ENCODE peak calls at places on chromosomes 6 and 20, in nine cellular contexts. O is heart left ventricle, A is fibroblast of pulmonary artery, W is fibroblast of the aortic adventitia, K is mesothelial cell of epicardium, I is astrocyte of the spinal cord, Q is esophagus muscularis mucosa, Y is IMR-90, V is endothelial cell. Z is an unnamed sample.

GRCh38 chr6:44627091-44627878 is 239.8 kb downstream of the CDC5L start:
- DNase-seq in O (peak; percentile 29), A (no peak), W (no peak), K (no peak), I (no peak), Q (no peak), Y (no peak), V (peak; percentile 25), Z (no peak)

GRCh38 chr6:7441048-7441775 is 51.6 kb downstream of the RIOK1 start:
- DNase-seq in O (no peak), A (no peak), W (no peak), K (no peak), I (no peak), Q (no peak), Y (no peak), V (no peak), Z (no peak)

GRCh38 chr6:107713214-107713962 is 110.7 kb downstream of the SCML4 start:
- DNase-seq in O (no peak), A (no peak), W (no peak), K (no peak), I (no peak), Q (no peak), Y (no peak), V (no peak), Z (no peak)

GRCh38 chr6:63690210-63690609 is 54.6 kb downstream of the PHF3 start:
- DNase-seq in O (no peak), A (peak; percentile 17), W (no peak), K (no peak), I (no peak), Q (no peak), Y (no peak), V (no peak), Z (no peak)

GRCh38 chr6:141451508-141452353 is 681.0 kb upstream of the GJE1 start:
- DNase-seq in O (no peak), A (peak; percentile 62), W (peak; percentile 74), K (no peak), I (peak; percentile 65), Q (no peak), Y (peak; percentile 83), V (no peak), Z (no peak)

GRCh38 chr20:54611701-54612487 is 136.5 kb downstream of the DOK5 start:
- DNase-seq in O (no peak), A (no peak), W (no peak), K (no peak), I (no peak), Q (no peak), Y (no peak), V (no peak), Z (no peak)

GRCh38 chr6:139016337-139017213 is 12.0 kb upstream of the ABRACL start:
- DNase-seq in O (no peak), A (peak; percentile 25), W (no peak), K (no peak), I (no peak), Q (no peak), Y (no peak), V (no peak), Z (no peak)

GRCh38 chr6:85552652-85553051 is 41.0 kb downstream of the SNX14 start:
- DNase-seq in O (no peak), A (no peak), W (no peak), K (no peak), I (no peak), Q (no peak), Y (no peak), V (no peak), Z (no peak)

GRCh38 chr6:24903681-24904080 is 32.1 kb downstream of the RIPOR2 start:
- DNase-seq in O (no peak), A (no peak), W (no peak), K (no peak), I (no peak), Q (no peak), Y (no peak), V (no peak), Z (no peak)

GRCh38 chr6:105015482-105015881 is 58.6 kb downstream of the LIN28B start:
- DNase-seq in O (no peak), A (peak; percentile 39), W (peak; percentile 58), K (no peak), I (peak; percentile 67), Q (no peak), Y (peak; percentile 61), V (no peak), Z (no peak)

GRCh38 chr20:17343631-17344447 is 117.0 kb downstream of the PCSK2 start:
- DNase-seq in O (no peak), A (no peak), W (no peak), K (no peak), I (no peak), Q (peak; percentile 64), Y (no peak), V (no peak), Z (no peak)

GRCh38 chr20:428658-429200 is 20.6 kb downstream of the RBCK1 start:
- DNase-seq in O (no peak), A (no peak), W (no peak), K (no peak), I (no peak), Q (no peak), Y (no peak), V (no peak), Z (no peak)

DNA sequence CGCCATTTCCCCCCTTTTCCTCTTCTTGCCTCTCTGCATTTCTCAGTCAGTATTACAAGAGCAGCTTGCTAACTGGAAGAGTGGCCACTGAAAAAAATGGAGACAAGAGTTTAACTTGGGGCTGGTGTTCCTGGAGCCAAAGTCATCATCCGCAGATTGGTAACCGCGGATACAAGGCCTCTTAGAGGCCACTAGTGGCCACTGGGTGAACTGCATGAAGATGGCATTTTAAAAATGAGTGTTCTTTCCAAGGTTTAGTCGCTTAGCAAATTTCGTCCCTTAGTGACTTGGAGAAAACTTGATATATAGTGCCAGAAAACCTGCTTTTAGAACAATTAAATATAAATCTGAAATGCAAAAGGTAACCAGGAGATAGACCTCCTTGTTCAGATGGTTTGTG is 4.8 kb downstream of the F13A1 start:
- DNase-seq in O (peak; percentile 43), A (peak; percentile 44), W (peak; percentile 42), K (peak; percentile 49), I (peak; percentile 43), Q (no peak), Y (peak; percentile 11), V (peak; percentile 52), Z (peak; percentile 30)
- TF ChIP-seq CTCF in O (peak; percentile 94), A (peak; percentile 81), W (peak; percentile 81), K (peak; percentile 82), I (peak; percentile 89), Q (peak; percentile 84), Y (peak; percentile 41), V (peak; percentile 88), Z (peak; percentile 81)

GRCh38 chr20:60009318-60009717 is 51.1 kb downstream of the CDH26 start:
- DNase-seq in O (no peak), A (no peak), W (no peak), K (no peak), I (no peak), Q (peak; percentile 42), Y (no peak), V (no peak), Z (no peak)

GRCh38 chr20:60010689-60011417 is 52.6 kb downstream of the CDH26 start:
- DNase-seq in O (no peak), A (no peak), W (no peak), K (no peak), I (no peak), Q (peak; percentile 37), Y (no peak), V (no peak), Z (no peak)

GRCh38 chr20:60011512-60012507 is 53.6 kb downstream of the CDH26 start:
- DNase-seq in O (no peak), A (no peak), W (no peak), K (no peak), I (no peak), Q (peak; percentile 75), Y (no peak), V (no peak), Z (no peak)

GRCh38 chr20:60008130-60008808 is 50.0 kb downstream of the CDH26 start:
- DNase-seq in O (no peak), A (no peak), W (no peak), K (no peak), I (no peak), Q (peak; percentile 89), Y (no peak), V (no peak), Z (no peak)

GRCh38 chr20:60009826-60010616 is 51.8 kb downstream of the CDH26 start:
- DNase-seq in O (no peak), A (no peak), W (no peak), K (no peak), I (no peak), Q (peak; percentile 81), Y (no peak), V (no peak), Z (no peak)
- TF ChIP-seq CTCF in O (no peak), A (no peak), W (no peak), K (no peak), I (no peak), Q (no peak), Y (no peak), V (peak; percentile 21), Z (peak; percentile 46)

DNA sequence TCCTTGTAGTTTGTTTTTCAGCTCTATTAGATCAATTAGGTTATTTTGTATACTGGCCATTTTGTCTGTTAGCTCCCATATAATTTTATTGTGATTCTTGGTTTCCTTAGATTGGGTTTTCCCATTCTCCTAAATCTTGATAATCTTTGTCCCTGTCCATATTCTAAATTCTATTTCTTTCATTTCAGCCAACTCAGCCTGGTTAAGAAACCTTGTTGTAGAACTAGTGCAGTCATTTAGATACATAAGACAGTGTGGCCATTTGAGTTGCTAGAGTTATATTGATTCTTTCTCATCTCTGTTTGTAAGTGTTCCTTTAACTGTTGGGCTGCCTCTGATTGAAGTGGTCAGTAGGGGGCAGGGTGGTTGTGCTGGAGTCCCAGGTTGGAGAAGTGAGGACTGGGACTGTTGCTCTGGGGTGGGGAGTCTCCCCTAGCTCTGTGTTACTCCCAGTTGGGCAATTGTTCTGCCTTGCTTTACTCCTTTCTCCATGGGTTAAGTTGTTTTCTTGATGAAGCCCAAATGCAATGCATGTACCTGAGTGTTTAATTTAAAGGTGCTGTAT is 98.8 kb upstream of the NRN1 start:
- DNase-seq in O (no peak), A (no peak), W (no peak), K (no peak), I (no peak), Q (no peak), Y (no peak), V (peak; percentile 43), Z (no peak)
- TF ChIP-seq CTCF in O (no peak), A (no peak), W (no peak), K (no peak), I (no peak), Q (no peak), Y (no peak), V (peak; percentile 47), Z (no peak)

DNA sequence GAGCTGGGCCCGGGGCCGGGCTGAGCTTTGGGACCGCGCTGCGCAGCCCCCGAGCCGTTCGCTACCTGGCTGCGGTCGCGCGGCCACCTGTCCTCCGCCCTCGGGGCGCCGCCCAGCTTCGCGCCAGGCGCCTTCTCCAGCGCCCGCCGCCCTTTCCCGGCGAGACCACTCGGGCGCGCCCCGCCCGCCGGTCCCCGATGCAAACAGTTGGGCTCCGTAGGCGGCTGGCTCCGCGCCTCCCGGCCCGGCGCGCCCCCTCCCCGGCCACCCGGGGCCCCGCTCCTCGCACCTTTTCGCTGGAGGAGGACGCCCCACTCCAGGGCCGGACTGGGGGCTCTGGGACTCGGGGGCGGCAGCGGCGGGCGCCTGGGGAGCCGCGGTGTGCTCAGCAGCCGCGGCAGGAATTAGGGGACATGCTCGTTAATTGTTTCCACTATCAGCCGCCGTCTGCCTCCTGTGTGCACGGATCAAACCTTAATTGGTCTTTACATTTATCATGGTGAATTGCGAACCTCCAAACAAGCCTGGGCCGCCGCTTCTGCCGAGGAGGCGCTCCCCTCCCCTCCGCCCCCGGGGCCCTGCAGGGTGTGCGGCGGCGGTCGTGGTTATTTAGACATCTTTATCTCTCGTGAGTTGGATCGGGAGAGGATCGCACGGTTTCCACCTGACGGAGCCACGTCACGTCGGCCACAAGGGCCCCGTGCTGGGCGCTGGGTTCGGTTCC is 916 bp upstream of the CNR1 start:
- DNase-seq in O (no peak), A (no peak), W (no peak), K (peak; percentile 52), I (no peak), Q (no peak), Y (no peak), V (peak; percentile 14), Z (peak; percentile 41)
- TF ChIP-seq CTCF in O (no peak), A (no peak), W (no peak), K (no peak), I (no peak), Q (no peak), Y (no peak), V (no peak), Z (no peak)

Z was measured in progenitor cell of endocrine pancreas.